ENCODE peak calls at places on chromosomes 12 and 14, in nine cellular contexts. L is IMR-90, A is ovary, N is adrenal gland, R is nephron progenitor cell, C is neural crest cell, X is fibroblast of pulmonary artery, M is cardiac fibroblast, G is esophagus muscularis mucosa. V is an unnamed sample.

GRCh38 chr14:22387776-22388241 is 201.2 kb downstream of the DAD1 start:
- DNase-seq in L (no peak), A (no peak), N (no peak), R (no peak), C (no peak), X (no peak), M (no peak), G (no peak), V (no peak)

GRCh38 chr14:35213869-35214387 is 78.3 kb upstream of the PSMA6 start:
- DNase-seq in L (peak), A (no peak), N (no peak), R (no peak), C (no peak), X (peak), M (peak), G (no peak), V (peak)

GRCh38 chr14:102849522-102850379 is 72.5 kb downstream of the TRAF3 start:
- DNase-seq in L (peak), A (no peak), N (no peak), R (no peak), C (no peak), X (peak), M (no peak), G (no peak), V (no peak)

GRCh38 chr14:91396959-91397815 is 20.4 kb downstream of the CCDC88C start:
- DNase-seq in L (no peak), A (no peak), N (no peak), R (no peak), C (no peak), X (no peak), M (no peak), G (no peak), V (peak)

GRCh38 chr12:29519585-29520182 is 22.2 kb upstream of the OVCH1 start:
- DNase-seq in L (peak), A (peak), N (no peak), R (peak), C (peak), X (peak), M (peak), G (no peak), V (peak)

GRCh38 chr14:71060795-71061455 is 153.7 kb downstream of the PCNX1 start:
- DNase-seq in L (peak), A (no peak), N (no peak), R (no peak), C (no peak), X (peak), M (peak), G (no peak), V (no peak)

GRCh38 chr14:63896278-63896720 is 43.5 kb downstream of the SYNE2 start:
- DNase-seq in L (peak), A (peak), N (peak), R (no peak), C (no peak), X (peak), M (peak), G (no peak), V (peak)

GRCh38 chr12:4959381-4959780 is 49.7 kb downstream of the KCNA1 start:
- DNase-seq in L (no peak), A (no peak), N (no peak), R (no peak), C (no peak), X (no peak), M (no peak), G (no peak), V (no peak)

GRCh38 chr12:6382371-6382770 is 1.6 kb upstream of the LTBR start:
- DNase-seq in L (no peak), A (no peak), N (no peak), R (no peak), C (no peak), X (no peak), M (no peak), G (no peak), V (no peak)

GRCh38 chr12:53174881-53175491 is 5.5 kb upstream of the ZNF740 start:
- DNase-seq in L (peak), A (no peak), N (peak), R (no peak), C (no peak), X (peak), M (peak), G (no peak), V (peak)

GRCh38 chr12:92978607-92979006 is 49.5 kb upstream of the EEA1 start:
- DNase-seq in L (no peak), A (no peak), N (no peak), R (no peak), C (no peak), X (no peak), M (no peak), G (no peak), V (no peak)

GRCh38 chr12:1367731-1368285 is 226.6 kb downstream of the FBXL14 start:
- DNase-seq in L (no peak), A (no peak), N (no peak), R (peak), C (peak), X (no peak), M (no peak), G (no peak), V (no peak)

GRCh38 chr12:65152012-65152411 is 17.4 kb upstream of the LEMD3 start:
- DNase-seq in L (no peak), A (no peak), N (no peak), R (no peak), C (no peak), X (no peak), M (no peak), G (no peak), V (no peak)

GRCh38 chr12:106910202-106910601 is 45.5 kb upstream of the TMEM263 start:
- DNase-seq in L (no peak), A (no peak), N (no peak), R (no peak), C (no peak), X (no peak), M (no peak), G (no peak), V (no peak)

GRCh38 chr14:65019944-65020566 is 33.4 kb downstream of the FNTB start:
- DNase-seq in L (peak), A (peak), N (peak), R (no peak), C (peak), X (peak), M (peak), G (no peak), V (peak)

GRCh38 chr12:42612258-42612608 is 22.7 kb upstream of the PRICKLE1 start:
- DNase-seq in L (no peak), A (no peak), N (no peak), R (no peak), C (no peak), X (peak), M (peak), G (no peak), V (no peak)

GRCh38 chr12:65536876-65537661 is 258.6 kb downstream of the MSRB3 start:
- DNase-seq in L (peak), A (no peak), N (peak), R (no peak), C (no peak), X (peak), M (peak), G (no peak), V (peak)

GRCh38 chr12:92538970-92539749 is 163.6 kb upstream of the PLEKHG7 start:
- DNase-seq in L (peak), A (no peak), N (no peak), R (no peak), C (no peak), X (peak), M (peak), G (no peak), V (peak)

GRCh38 chr14:64826333-64826732 is 53.4 kb downstream of the SPTB start:
- DNase-seq in L (peak), A (no peak), N (no peak), R (no peak), C (no peak), X (no peak), M (no peak), G (no peak), V (no peak)

GRCh38 chr14:102182190-102182589 is 42.5 kb downstream of the WDR20 start:
- DNase-seq in L (peak), A (no peak), N (no peak), R (no peak), C (no peak), X (peak), M (peak), G (no peak), V (peak)

GRCh38 chr14:29868000-29868399 is 59.6 kb downstream of the PRKD1 start:
- DNase-seq in L (peak), A (no peak), N (no peak), R (no peak), C (no peak), X (peak), M (peak), G (no peak), V (no peak)

GRCh38 chr12:95858451-95859343 is at the start of gene SNRPF:
- DNase-seq in L (peak), A (peak), N (peak), R (peak), C (peak), X (peak), M (peak), G (peak), V (peak)

GRCh38 chr14:54763761-54764160 is 138.9 kb downstream of the GCH1 start:
- DNase-seq in L (no peak), A (no peak), N (no peak), R (no peak), C (no peak), X (no peak), M (no peak), G (no peak), V (no peak)

GRCh38 chr12:56768424-56768823 is 5.3 kb downstream of the HSD17B6 start:
- DNase-seq in L (no peak), A (no peak), N (no peak), R (no peak), C (no peak), X (no peak), M (no peak), G (no peak), V (peak)

GRCh38 chr12:89060133-89060532 is 292.2 kb downstream of the DUSP6 start:
- DNase-seq in L (peak), A (no peak), N (no peak), R (no peak), C (no peak), X (no peak), M (no peak), G (peak), V (no peak)

GRCh38 chr14:102503576-102504224 is 5.9 kb downstream of the ANKRD9 start:
- DNase-seq in L (no peak), A (no peak), N (peak), R (no peak), C (no peak), X (no peak), M (no peak), G (no peak), V (no peak)

GRCh38 chr12:25053021-25053271 is 104.0 kb upstream of the BCAT1 start:
- DNase-seq in L (no peak), A (no peak), N (no peak), R (no peak), C (no peak), X (no peak), M (no peak), G (no peak), V (no peak)

GRCh38 chr12:64672925-64673409 is 62.7 kb downstream of the RASSF3 start:
- DNase-seq in L (peak), A (peak), N (peak), R (no peak), C (no peak), X (peak), M (peak), G (no peak), V (peak)

GRCh38 chr12:6078378-6079083 is 45.9 kb downstream of the VWF start:
- DNase-seq in L (no peak), A (no peak), N (no peak), R (no peak), C (no peak), X (peak), M (peak), G (no peak), V (no peak)

GRCh38 chr12:4824415-4824814 is 85.3 kb upstream of the KCNA1 start:
- DNase-seq in L (peak), A (no peak), N (no peak), R (no peak), C (no peak), X (peak), M (peak), G (no peak), V (peak)

GRCh38 chr14:91250912-91251311 is 6.4 kb upstream of the GPR68 start:
- DNase-seq in L (no peak), A (no peak), N (no peak), R (no peak), C (no peak), X (no peak), M (no peak), G (no peak), V (no peak)

GRCh38 chr14:66405158-66405557 is 81.0 kb upstream of the CCDC196 start:
- DNase-seq in L (peak), A (no peak), N (no peak), R (no peak), C (no peak), X (peak), M (peak), G (peak), V (no peak)

GRCh38 chr14:98593361-98593761 is 678.6 kb downstream of the BCL11B start:
- DNase-seq in L (no peak), A (no peak), N (no peak), R (peak), C (peak), X (no peak), M (no peak), G (peak), V (no peak)

GRCh38 chr12:44876554-44877275 is 600 bp upstream of the NELL2 start:
- DNase-seq in L (no peak), A (no peak), N (peak), R (peak), C (peak), X (peak), M (peak), G (no peak), V (no peak)

GRCh38 chr14:88998027-88998426 is 173.6 kb downstream of the TTC8 start:
- DNase-seq in L (no peak), A (no peak), N (no peak), R (no peak), C (no peak), X (no peak), M (no peak), G (no peak), V (no peak)

GRCh38 chr14:104557086-104557485 is 22.5 kb upstream of the C14orf180 start:
- DNase-seq in L (no peak), A (no peak), N (no peak), R (no peak), C (no peak), X (no peak), M (no peak), G (no peak), V (no peak)

GRCh38 chr12:123801573-123802178 is 39.6 kb downstream of the DNAH10 start:
- DNase-seq in L (peak), A (no peak), N (no peak), R (no peak), C (no peak), X (peak), M (peak), G (no peak), V (peak)
- TF ChIP-seq CTCF in L (peak), A (no peak), N (peak), R (peak), C (peak), X (peak), M (peak), G (no peak), V (peak)

DNA sequence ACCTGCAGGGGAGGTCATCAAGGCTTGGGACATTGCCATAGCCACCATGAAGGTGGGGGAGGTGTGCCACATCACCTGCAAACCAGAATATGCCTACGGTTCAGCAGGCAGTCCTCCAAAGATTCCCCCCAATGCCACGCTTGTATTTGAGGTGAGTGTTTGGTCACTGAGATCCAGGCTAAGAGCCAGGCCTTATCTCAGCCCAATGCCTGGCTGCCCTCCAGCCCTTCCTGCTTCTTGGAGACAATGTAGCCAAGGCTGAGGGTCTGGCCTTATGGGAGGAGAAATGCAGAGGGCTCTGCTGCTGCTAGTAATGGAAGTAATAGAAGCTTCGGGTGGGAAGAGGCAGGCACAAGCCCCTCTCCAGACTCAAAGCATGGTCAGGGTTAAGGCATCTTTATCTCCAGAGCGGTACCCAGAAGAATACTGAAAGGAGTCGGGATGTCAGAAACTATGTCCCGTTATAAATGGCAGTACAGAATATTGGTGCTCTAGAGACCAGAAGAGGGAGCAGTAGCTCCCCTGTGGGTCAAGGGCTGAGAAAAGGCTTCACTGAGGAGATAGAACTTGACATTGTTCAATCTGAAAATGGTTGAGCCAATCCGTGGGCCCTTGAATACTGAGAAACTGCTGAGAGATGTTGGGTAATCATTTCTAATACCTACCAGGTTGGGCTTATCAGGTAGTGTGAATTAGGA is 3.1 kb downstream of the FKBP4 start:
- DNase-seq in L (no peak), A (peak), N (peak), R (no peak), C (no peak), X (peak), M (peak), G (no peak), V (no peak)
- TF ChIP-seq CTCF in L (peak), A (no peak), N (no peak), R (peak), C (peak), X (peak), M (peak), G (no peak), V (peak)

GRCh38 chr14:48580692-48581091 is 905.3 kb upstream of the MDGA2 start:
- DNase-seq in L (no peak), A (no peak), N (no peak), R (no peak), C (no peak), X (no peak), M (no peak), G (no peak), V (no peak)
- TF ChIP-seq CTCF in L (no peak), A (no peak), N (no peak), R (no peak), C (no peak), X (no peak), M (no peak), G (no peak), V (no peak)

GRCh38 chr12:48977290-48978281 is 536 bp upstream of the WNT1 start:
- DNase-seq in L (peak), A (peak), N (peak), R (peak), C (peak), X (peak), M (peak), G (no peak), V (peak)
- TF ChIP-seq CTCF in L (peak), A (peak), N (peak), R (peak), C (peak), X (peak), M (peak), G (peak), V (peak)

GRCh38 chr14:24251880-24252288 is 9.5 kb upstream of the TINF2 start:
- DNase-seq in L (peak), A (no peak), N (no peak), R (no peak), C (no peak), X (peak), M (no peak), G (no peak), V (no peak)
- TF ChIP-seq CTCF in L (peak), A (no peak), N (no peak), R (no peak), C (no peak), X (peak), M (peak), G (no peak), V (no peak)

GRCh38 chr14:37596790-37597189 is 1.4 kb downstream of the TTC6 start:
- DNase-seq in L (no peak), A (no peak), N (no peak), R (no peak), C (no peak), X (no peak), M (no peak), G (no peak), V (no peak)

GRCh38 chr14:37595809-37596595 is 573 bp downstream of the TTC6 start:
- DNase-seq in L (peak), A (no peak), N (no peak), R (peak), C (no peak), X (no peak), M (no peak), G (no peak), V (peak)

GRCh38 chr14:37598973-37599526 is 3.6 kb downstream of the TTC6 start:
- DNase-seq in L (no peak), A (no peak), N (no peak), R (no peak), C (no peak), X (no peak), M (no peak), G (no peak), V (no peak)

GRCh38 chr14:37598085-37598972 is 2.9 kb downstream of the TTC6 start:
- DNase-seq in L (no peak), A (no peak), N (no peak), R (peak), C (no peak), X (no peak), M (no peak), G (no peak), V (no peak)

GRCh38 chr14:37597538-37598084 is 2.2 kb downstream of the TTC6 start:
- DNase-seq in L (no peak), A (no peak), N (no peak), R (peak), C (no peak), X (no peak), M (no peak), G (no peak), V (no peak)
- TF ChIP-seq CTCF in L (peak), A (no peak), N (no peak), R (peak), C (peak), X (peak), M (peak), G (no peak), V (no peak)

GRCh38 chr12:21659383-21659782 is 1.7 kb upstream of the LDHB start:
- DNase-seq in L (no peak), A (no peak), N (no peak), R (no peak), C (no peak), X (no peak), M (no peak), G (no peak), V (peak)
- TF ChIP-seq CTCF in L (no peak), A (no peak), N (no peak), R (peak), C (peak), X (no peak), M (peak), G (no peak), V (no peak)